ENCODE peak calls at places on chromosomes 4 and X, in nine cellular contexts. One of them, this sample, is unnamed.

GRCh38 chr4:23153076-23153475 is 460.3 kb downstream of the GBA3 start:
- DNase-seq in activated CD8-positive, alpha-beta memory T cell treated with anti-CD3 and anti-CD28 coated beads, Interleukin-2, amount 50 U/mL, for 48 hours: no peak
- DNase-seq in esophagus squamous epithelium: no peak
- DNase-seq in M059J: no peak
- DNase-seq in posterior cingulate gyrus: no peak
- DNase-seq in cardiac fibroblast: peak
- DNase-seq in CD4-positive, alpha-beta memory T cell: no peak
- DNase-seq in left colon: no peak
- DNase-seq in RPMI7951: peak
- DNase-seq in this sample: no peak

GRCh38 chr4:155675709-155676429 is 9.2 kb downstream of the GUCY1A1 start:
- DNase-seq in activated CD8-positive, alpha-beta memory T cell treated with anti-CD3 and anti-CD28 coated beads, Interleukin-2, amount 50 U/mL, for 48 hours: no peak
- DNase-seq in esophagus squamous epithelium: no peak
- DNase-seq in M059J: no peak
- DNase-seq in posterior cingulate gyrus: no peak
- DNase-seq in cardiac fibroblast: peak
- DNase-seq in CD4-positive, alpha-beta memory T cell: no peak
- DNase-seq in left colon: no peak
- DNase-seq in RPMI7951: no peak
- DNase-seq in this sample: peak

GRCh38 chr4:107896158-107896645 is 35.1 kb upstream of the CYP2U1 start:
- DNase-seq in activated CD8-positive, alpha-beta memory T cell treated with anti-CD3 and anti-CD28 coated beads, Interleukin-2, amount 50 U/mL, for 48 hours: no peak
- DNase-seq in esophagus squamous epithelium: no peak
- DNase-seq in M059J: peak
- DNase-seq in posterior cingulate gyrus: no peak
- DNase-seq in cardiac fibroblast: peak
- DNase-seq in CD4-positive, alpha-beta memory T cell: no peak
- DNase-seq in left colon: no peak
- DNase-seq in RPMI7951: peak
- DNase-seq in this sample: no peak

GRCh38 chr4:101157415-101158135 is 189.8 kb downstream of the PPP3CA start:
- DNase-seq in activated CD8-positive, alpha-beta memory T cell treated with anti-CD3 and anti-CD28 coated beads, Interleukin-2, amount 50 U/mL, for 48 hours: no peak
- DNase-seq in esophagus squamous epithelium: no peak
- DNase-seq in M059J: no peak
- DNase-seq in posterior cingulate gyrus: no peak
- DNase-seq in cardiac fibroblast: no peak
- DNase-seq in CD4-positive, alpha-beta memory T cell: no peak
- DNase-seq in left colon: no peak
- DNase-seq in RPMI7951: peak
- DNase-seq in this sample: no peak

GRCh38 chrX:40096395-40097091 is 1.2 kb downstream of the BCOR start:
- DNase-seq in activated CD8-positive, alpha-beta memory T cell treated with anti-CD3 and anti-CD28 coated beads, Interleukin-2, amount 50 U/mL, for 48 hours: peak
- DNase-seq in esophagus squamous epithelium: no peak
- DNase-seq in M059J: peak
- DNase-seq in posterior cingulate gyrus: peak
- DNase-seq in cardiac fibroblast: peak
- DNase-seq in CD4-positive, alpha-beta memory T cell: peak
- DNase-seq in left colon: peak
- DNase-seq in RPMI7951: peak
- DNase-seq in this sample: no peak

GRCh38 chrX:153245288-153245731 is 66.2 kb downstream of the MAGEA1 start:
- DNase-seq in activated CD8-positive, alpha-beta memory T cell treated with anti-CD3 and anti-CD28 coated beads, Interleukin-2, amount 50 U/mL, for 48 hours: no peak
- DNase-seq in esophagus squamous epithelium: no peak
- DNase-seq in M059J: peak
- DNase-seq in posterior cingulate gyrus: no peak
- DNase-seq in cardiac fibroblast: peak
- DNase-seq in CD4-positive, alpha-beta memory T cell: no peak
- DNase-seq in left colon: no peak
- DNase-seq in RPMI7951: peak
- DNase-seq in this sample: no peak

GRCh38 chrX:1597345-1598020 is 6.1 kb downstream of the AKAP17A start:
- DNase-seq in activated CD8-positive, alpha-beta memory T cell treated with anti-CD3 and anti-CD28 coated beads, Interleukin-2, amount 50 U/mL, for 48 hours: peak
- DNase-seq in esophagus squamous epithelium: no peak
- DNase-seq in M059J: no peak
- DNase-seq in posterior cingulate gyrus: no peak
- DNase-seq in cardiac fibroblast: no peak
- DNase-seq in CD4-positive, alpha-beta memory T cell: no peak
- DNase-seq in left colon: no peak
- DNase-seq in RPMI7951: no peak
- DNase-seq in this sample: no peak

GRCh38 chrX:64580605-64581004 is 185.4 kb upstream of the MTMR8 start:
- DNase-seq in activated CD8-positive, alpha-beta memory T cell treated with anti-CD3 and anti-CD28 coated beads, Interleukin-2, amount 50 U/mL, for 48 hours: no peak
- DNase-seq in esophagus squamous epithelium: no peak
- DNase-seq in M059J: no peak
- DNase-seq in posterior cingulate gyrus: no peak
- DNase-seq in cardiac fibroblast: no peak
- DNase-seq in CD4-positive, alpha-beta memory T cell: no peak
- DNase-seq in left colon: no peak
- DNase-seq in RPMI7951: no peak
- DNase-seq in this sample: no peak

GRCh38 chrX:46554942-46555341 is 9.7 kb upstream of the ZNF674 start:
- DNase-seq in activated CD8-positive, alpha-beta memory T cell treated with anti-CD3 and anti-CD28 coated beads, Interleukin-2, amount 50 U/mL, for 48 hours: no peak
- DNase-seq in esophagus squamous epithelium: no peak
- DNase-seq in M059J: peak
- DNase-seq in posterior cingulate gyrus: no peak
- DNase-seq in cardiac fibroblast: peak
- DNase-seq in CD4-positive, alpha-beta memory T cell: peak
- DNase-seq in left colon: no peak
- DNase-seq in RPMI7951: no peak
- DNase-seq in this sample: no peak

GRCh38 chrX:40570346-40571093 is 10.2 kb upstream of the ATP6AP2 start:
- DNase-seq in activated CD8-positive, alpha-beta memory T cell treated with anti-CD3 and anti-CD28 coated beads, Interleukin-2, amount 50 U/mL, for 48 hours: no peak
- DNase-seq in esophagus squamous epithelium: no peak
- DNase-seq in M059J: no peak
- DNase-seq in posterior cingulate gyrus: no peak
- DNase-seq in cardiac fibroblast: no peak
- DNase-seq in CD4-positive, alpha-beta memory T cell: no peak
- DNase-seq in left colon: no peak
- DNase-seq in RPMI7951: peak
- DNase-seq in this sample: peak

GRCh38 chr4:17811078-17811603 is 362 bp downstream of the NCAPG start:
- DNase-seq in activated CD8-positive, alpha-beta memory T cell treated with anti-CD3 and anti-CD28 coated beads, Interleukin-2, amount 50 U/mL, for 48 hours: no peak
- DNase-seq in esophagus squamous epithelium: no peak
- DNase-seq in M059J: no peak
- DNase-seq in posterior cingulate gyrus: no peak
- DNase-seq in cardiac fibroblast: no peak
- DNase-seq in CD4-positive, alpha-beta memory T cell: no peak
- DNase-seq in left colon: no peak
- DNase-seq in RPMI7951: peak
- DNase-seq in this sample: no peak

GRCh38 chr4:100913685-100914084 is 395.9 kb upstream of the EMCN start:
- DNase-seq in activated CD8-positive, alpha-beta memory T cell treated with anti-CD3 and anti-CD28 coated beads, Interleukin-2, amount 50 U/mL, for 48 hours: no peak
- DNase-seq in esophagus squamous epithelium: no peak
- DNase-seq in M059J: no peak
- DNase-seq in posterior cingulate gyrus: no peak
- DNase-seq in cardiac fibroblast: no peak
- DNase-seq in CD4-positive, alpha-beta memory T cell: no peak
- DNase-seq in left colon: no peak
- DNase-seq in RPMI7951: no peak
- DNase-seq in this sample: no peak

GRCh38 chrX:34810364-34810763 is 132.2 kb upstream of the FAM47B start:
- DNase-seq in activated CD8-positive, alpha-beta memory T cell treated with anti-CD3 and anti-CD28 coated beads, Interleukin-2, amount 50 U/mL, for 48 hours: no peak
- DNase-seq in esophagus squamous epithelium: no peak
- DNase-seq in M059J: peak
- DNase-seq in posterior cingulate gyrus: no peak
- DNase-seq in cardiac fibroblast: peak
- DNase-seq in CD4-positive, alpha-beta memory T cell: no peak
- DNase-seq in left colon: no peak
- DNase-seq in RPMI7951: peak
- DNase-seq in this sample: no peak

GRCh38 chr4:158805628-158806471 is 37.0 kb downstream of the FNIP2 start:
- DNase-seq in activated CD8-positive, alpha-beta memory T cell treated with anti-CD3 and anti-CD28 coated beads, Interleukin-2, amount 50 U/mL, for 48 hours: no peak
- DNase-seq in esophagus squamous epithelium: no peak
- DNase-seq in M059J: no peak
- DNase-seq in posterior cingulate gyrus: no peak
- DNase-seq in cardiac fibroblast: no peak
- DNase-seq in CD4-positive, alpha-beta memory T cell: no peak
- DNase-seq in left colon: no peak
- DNase-seq in RPMI7951: peak
- DNase-seq in this sample: peak

This sample was measured in SIG-M5.